ENCODE peak calls at places on chromosomes 2 and 18, in ten cellular contexts. U is GOT3, R is Daoy, N is left colon, O is IMR-90, J is NCI-H345, K is HEK293T, E is MV-4-11, I is HT1080, A is NCI-H1092. B is an unnamed sample.

GRCh38 chr18:48488388-48488850 is 50.4 kb upstream of the CTIF start:
- DNase-seq in U (peak), R (peak), N (peak), O (peak), J (no peak), K (no peak), E (no peak), I (peak), A (no peak), B (peak)

GRCh38 chr18:59140287-59140885 is 702 bp downstream of the SEC11C start:
- DNase-seq in U (no peak), R (peak), N (peak), O (peak), J (peak), K (peak), E (peak), I (peak), A (no peak), B (peak)

GRCh38 chr18:9109523-9109922 is 7.0 kb downstream of the NDUFV2 start:
- DNase-seq in U (no peak), R (no peak), N (no peak), O (peak), J (no peak), K (no peak), E (peak), I (no peak), A (no peak), B (no peak)

GRCh38 chr2:11248-11941 is 34.9 kb downstream of the FAM110C start:
- DNase-seq in U (no peak), R (peak), N (peak), O (peak), J (peak), K (peak), E (no peak), I (peak), A (no peak), B (peak)

GRCh38 chr2:120863661-120864320 is 128.1 kb downstream of the GLI2 start:
- DNase-seq in U (no peak), R (peak), N (no peak), O (peak), J (no peak), K (no peak), E (no peak), I (peak), A (no peak), B (peak)

GRCh38 chr2:160075171-160075570 is 12.8 kb upstream of the PLA2R1 start:
- DNase-seq in U (no peak), R (peak), N (peak), O (peak), J (no peak), K (no peak), E (no peak), I (peak), A (no peak), B (peak)

GRCh38 chr2:89850481-89850880 is 1159.0 kb downstream of the RPIA start:
- DNase-seq in U (no peak), R (no peak), N (no peak), O (no peak), J (no peak), K (no peak), E (no peak), I (no peak), A (no peak), B (no peak)

GRCh38 chr2:48114256-48114655 is 208.0 kb upstream of the FBXO11 start:
- DNase-seq in U (no peak), R (peak), N (peak), O (peak), J (no peak), K (no peak), E (peak), I (peak), A (no peak), B (peak)

GRCh38 chr2:113167115-113167932 is 6.4 kb upstream of the PSD4 start:
- DNase-seq in U (no peak), R (no peak), N (peak), O (no peak), J (no peak), K (peak), E (peak), I (peak), A (no peak), B (no peak)

GRCh38 chr2:57296795-57297517 is 749.6 kb upstream of the VRK2 start:
- DNase-seq in U (no peak), R (peak), N (no peak), O (no peak), J (no peak), K (no peak), E (no peak), I (peak), A (no peak), B (no peak)